ENCODE peak calls at places on chromosomes 13 and 19, in seven cellular contexts. One of them, this sample, is unnamed.

GRCh38 chr19:46838160-46838559 is 12.5 kb downstream of the AP2S1 start:
- DNase-seq in RWPE1: no peak
- DNase-seq in astrocyte: no peak
- DNase-seq in cardiac fibroblast: no peak
- DNase-seq in colonic mucosa: no peak
- DNase-seq in upper lobe of right lung: no peak
- DNase-seq in AG09319: no peak
- DNase-seq in this sample: no peak

GRCh38 chr13:36736119-36736726 is 62.4 kb downstream of the SERTM1 start:
- DNase-seq in RWPE1: peak
- DNase-seq in astrocyte: peak
- DNase-seq in cardiac fibroblast: peak
- DNase-seq in colonic mucosa: peak
- DNase-seq in upper lobe of right lung: no peak
- DNase-seq in AG09319: peak
- DNase-seq in this sample: no peak

GRCh38 chr13:100513987-100514670 is 74.5 kb downstream of the GGACT start:
- DNase-seq in RWPE1: no peak
- DNase-seq in astrocyte: no peak
- DNase-seq in cardiac fibroblast: peak
- DNase-seq in colonic mucosa: no peak
- DNase-seq in upper lobe of right lung: no peak
- DNase-seq in AG09319: no peak
- DNase-seq in this sample: no peak

GRCh38 chr13:37636701-37637100 is 38.1 kb upstream of the POSTN start:
- DNase-seq in RWPE1: no peak
- DNase-seq in astrocyte: no peak
- DNase-seq in cardiac fibroblast: no peak
- DNase-seq in colonic mucosa: no peak
- DNase-seq in upper lobe of right lung: no peak
- DNase-seq in AG09319: no peak
- DNase-seq in this sample: no peak

GRCh38 chr19:3893509-3894179 is 13.2 kb downstream of the ATCAY start:
- DNase-seq in RWPE1: no peak
- DNase-seq in astrocyte: no peak
- DNase-seq in cardiac fibroblast: no peak
- DNase-seq in colonic mucosa: no peak
- DNase-seq in upper lobe of right lung: no peak
- DNase-seq in AG09319: no peak
- DNase-seq in this sample: no peak

GRCh38 chr13:36543671-36544070 is 111.4 kb downstream of the CCNA1 start:
- DNase-seq in RWPE1: no peak
- DNase-seq in astrocyte: no peak
- DNase-seq in cardiac fibroblast: no peak
- DNase-seq in colonic mucosa: no peak
- DNase-seq in upper lobe of right lung: no peak
- DNase-seq in AG09319: no peak
- DNase-seq in this sample: no peak

GRCh38 chr19:11987405-11988231 is 22.8 kb downstream of the ZNF763 start:
- DNase-seq in RWPE1: peak
- DNase-seq in astrocyte: peak
- DNase-seq in cardiac fibroblast: peak
- DNase-seq in colonic mucosa: peak
- DNase-seq in upper lobe of right lung: peak
- DNase-seq in AG09319: peak
- DNase-seq in this sample: peak

GRCh38 chr13:101429733-101430132 is 13.4 kb upstream of the NALCN start:
- DNase-seq in RWPE1: no peak
- DNase-seq in astrocyte: no peak
- DNase-seq in cardiac fibroblast: no peak
- DNase-seq in colonic mucosa: no peak
- DNase-seq in upper lobe of right lung: no peak
- DNase-seq in AG09319: no peak
- DNase-seq in this sample: no peak

GRCh38 chr19:51086153-51086850 is 3.6 kb upstream of the KLK14 start:
- DNase-seq in RWPE1: no peak
- DNase-seq in astrocyte: no peak
- DNase-seq in cardiac fibroblast: no peak
- DNase-seq in colonic mucosa: no peak
- DNase-seq in upper lobe of right lung: peak
- DNase-seq in AG09319: no peak
- DNase-seq in this sample: no peak

GRCh38 chr19:33248553-33248953 is 22.9 kb upstream of the SLC7A10 start:
- DNase-seq in RWPE1: no peak
- DNase-seq in astrocyte: no peak
- DNase-seq in cardiac fibroblast: no peak
- DNase-seq in colonic mucosa: no peak
- DNase-seq in upper lobe of right lung: no peak
- DNase-seq in AG09319: no peak
- DNase-seq in this sample: no peak

GRCh38 chr13:93959796-93960533 is 519.5 kb downstream of the DCT start:
- DNase-seq in RWPE1: no peak
- DNase-seq in astrocyte: peak
- DNase-seq in cardiac fibroblast: peak
- DNase-seq in colonic mucosa: no peak
- DNase-seq in upper lobe of right lung: no peak
- DNase-seq in AG09319: no peak
- DNase-seq in this sample: no peak

GRCh38 chr13:53200498-53201453 is 172.2 kb downstream of the OLFM4 start:
- DNase-seq in RWPE1: peak
- DNase-seq in astrocyte: no peak
- DNase-seq in cardiac fibroblast: peak
- DNase-seq in colonic mucosa: peak
- DNase-seq in upper lobe of right lung: peak
- DNase-seq in AG09319: no peak
- DNase-seq in this sample: no peak

GRCh38 chr13:75687145-75687763 is 51.1 kb downstream of the LMO7 start:
- DNase-seq in RWPE1: no peak
- DNase-seq in astrocyte: no peak
- DNase-seq in cardiac fibroblast: peak
- DNase-seq in colonic mucosa: no peak
- DNase-seq in upper lobe of right lung: no peak
- DNase-seq in AG09319: no peak
- DNase-seq in this sample: no peak

GRCh38 chr13:67353891-67354459 is 123.8 kb upstream of the PCDH9 start:
- DNase-seq in RWPE1: no peak
- DNase-seq in astrocyte: peak
- DNase-seq in cardiac fibroblast: peak
- DNase-seq in colonic mucosa: no peak
- DNase-seq in upper lobe of right lung: no peak
- DNase-seq in AG09319: no peak
- DNase-seq in this sample: no peak

GRCh38 chr13:109370486-109370885 is 415.9 kb downstream of the IRS2 start:
- DNase-seq in RWPE1: no peak
- DNase-seq in astrocyte: no peak
- DNase-seq in cardiac fibroblast: no peak
- DNase-seq in colonic mucosa: no peak
- DNase-seq in upper lobe of right lung: no peak
- DNase-seq in AG09319: no peak
- DNase-seq in this sample: no peak

GRCh38 chr19:49415810-49416200 is 7.4 kb downstream of the PTH2 start:
- DNase-seq in RWPE1: no peak
- DNase-seq in astrocyte: no peak
- DNase-seq in cardiac fibroblast: no peak
- DNase-seq in colonic mucosa: no peak
- DNase-seq in upper lobe of right lung: no peak
- DNase-seq in AG09319: no peak
- DNase-seq in this sample: no peak

GRCh38 chr13:30480292-30480947 is 14.7 kb upstream of the HMGB1 start:
- DNase-seq in RWPE1: no peak
- DNase-seq in astrocyte: no peak
- DNase-seq in cardiac fibroblast: no peak
- DNase-seq in colonic mucosa: peak
- DNase-seq in upper lobe of right lung: no peak
- DNase-seq in AG09319: no peak
- DNase-seq in this sample: no peak

GRCh38 chr19:29478578-29479565 is 46.9 kb upstream of the VSTM2B start:
- DNase-seq in RWPE1: no peak
- DNase-seq in astrocyte: no peak
- DNase-seq in cardiac fibroblast: no peak
- DNase-seq in colonic mucosa: no peak
- DNase-seq in upper lobe of right lung: no peak
- DNase-seq in AG09319: no peak
- DNase-seq in this sample: no peak
- TF ChIP-seq CTCF in RWPE1: no peak
- TF ChIP-seq CTCF in astrocyte: no peak
- TF ChIP-seq CTCF in cardiac fibroblast: no peak
- TF ChIP-seq CTCF in colonic mucosa: no peak
- TF ChIP-seq CTCF in upper lobe of right lung: peak
- TF ChIP-seq CTCF in AG09319: peak
- TF ChIP-seq CTCF in this sample: no peak

GRCh38 chr13:96968027-96968426 is 26.2 kb downstream of the OXGR1 start:
- DNase-seq in RWPE1: no peak
- DNase-seq in astrocyte: no peak
- DNase-seq in cardiac fibroblast: no peak
- DNase-seq in colonic mucosa: no peak
- DNase-seq in upper lobe of right lung: no peak
- DNase-seq in AG09319: no peak
- DNase-seq in this sample: no peak

GRCh38 chr13:96960379-96960778 is 33.9 kb downstream of the OXGR1 start:
- DNase-seq in RWPE1: no peak
- DNase-seq in astrocyte: no peak
- DNase-seq in cardiac fibroblast: no peak
- DNase-seq in colonic mucosa: no peak
- DNase-seq in upper lobe of right lung: no peak
- DNase-seq in AG09319: no peak
- DNase-seq in this sample: no peak

GRCh38 chr13:96966415-96967102 is 27.7 kb downstream of the OXGR1 start:
- DNase-seq in RWPE1: no peak
- DNase-seq in astrocyte: no peak
- DNase-seq in cardiac fibroblast: no peak
- DNase-seq in colonic mucosa: no peak
- DNase-seq in upper lobe of right lung: no peak
- DNase-seq in AG09319: no peak
- DNase-seq in this sample: no peak

GRCh38 chr13:96967248-96967745 is 27.0 kb downstream of the OXGR1 start:
- DNase-seq in RWPE1: no peak
- DNase-seq in astrocyte: no peak
- DNase-seq in cardiac fibroblast: peak
- DNase-seq in colonic mucosa: no peak
- DNase-seq in upper lobe of right lung: no peak
- DNase-seq in AG09319: no peak
- DNase-seq in this sample: no peak

DNA sequence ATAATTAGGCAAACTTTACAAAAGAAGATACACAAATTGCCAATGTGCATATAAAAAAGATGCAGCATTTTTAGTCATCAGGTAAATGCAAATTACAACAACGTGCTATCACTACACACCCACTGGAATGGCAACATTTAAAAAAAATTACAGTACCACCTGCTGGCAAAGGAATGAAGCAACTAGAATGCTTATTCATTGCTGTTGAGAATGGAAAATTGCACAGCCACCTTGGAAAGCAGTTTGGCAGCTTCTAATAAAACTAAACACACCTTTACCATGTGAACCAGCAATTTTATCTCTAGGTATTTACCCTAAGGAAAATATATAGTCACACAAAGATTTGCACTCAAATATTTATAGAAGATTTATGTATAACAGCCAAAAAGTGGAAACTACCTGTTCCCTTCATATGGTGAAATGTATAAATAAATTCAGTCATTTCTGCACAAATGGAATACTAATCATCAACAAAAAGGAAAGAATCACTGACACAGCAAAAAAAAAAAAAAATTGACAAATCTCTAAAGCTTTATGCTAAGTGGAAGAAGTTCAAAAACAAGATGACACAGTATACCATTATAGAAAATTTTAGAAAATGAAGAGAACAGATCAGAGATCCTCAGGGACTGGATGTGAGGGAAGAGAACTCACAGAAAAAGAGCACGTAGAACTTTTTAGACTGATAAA is 30.3 kb downstream of the OXGR1 start:
- DNase-seq in RWPE1: no peak
- DNase-seq in astrocyte: no peak
- DNase-seq in cardiac fibroblast: peak
- DNase-seq in colonic mucosa: no peak
- DNase-seq in upper lobe of right lung: no peak
- DNase-seq in AG09319: no peak
- DNase-seq in this sample: no peak
- TF ChIP-seq CTCF in RWPE1: no peak
- TF ChIP-seq CTCF in astrocyte: no peak
- TF ChIP-seq CTCF in cardiac fibroblast: peak
- TF ChIP-seq CTCF in colonic mucosa: no peak
- TF ChIP-seq CTCF in upper lobe of right lung: no peak
- TF ChIP-seq CTCF in AG09319: no peak
- TF ChIP-seq CTCF in this sample: no peak

DNA sequence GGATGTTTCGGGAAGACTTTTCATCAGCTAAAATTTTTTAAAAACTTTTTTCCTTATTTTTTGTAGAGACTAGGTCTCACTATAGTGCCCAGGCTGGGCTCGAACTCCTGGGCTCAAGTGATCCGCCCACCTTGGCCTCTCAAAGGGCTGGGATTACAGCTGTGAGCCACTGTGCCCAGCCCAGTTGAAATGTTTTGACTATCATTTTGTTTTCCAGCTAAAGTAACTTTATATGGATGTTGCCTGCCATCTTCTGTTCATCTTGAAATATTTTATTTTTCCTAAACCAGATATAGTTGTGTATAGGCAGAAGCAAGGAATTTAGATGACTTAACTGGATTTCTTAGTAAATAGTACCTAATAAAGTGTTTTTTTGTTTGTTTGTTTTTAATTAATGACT is 7.0 kb downstream of the CAB39L start:
- DNase-seq in RWPE1: no peak
- DNase-seq in astrocyte: peak
- DNase-seq in cardiac fibroblast: peak
- DNase-seq in colonic mucosa: no peak
- DNase-seq in upper lobe of right lung: no peak
- DNase-seq in AG09319: peak
- DNase-seq in this sample: no peak
- TF ChIP-seq CTCF in RWPE1: no peak
- TF ChIP-seq CTCF in astrocyte: peak
- TF ChIP-seq CTCF in cardiac fibroblast: no peak
- TF ChIP-seq CTCF in colonic mucosa: no peak
- TF ChIP-seq CTCF in upper lobe of right lung: peak
- TF ChIP-seq CTCF in AG09319: peak
- TF ChIP-seq CTCF in this sample: no peak

GRCh38 chr19:39188960-39189359 is 7.8 kb upstream of the NCCRP1 start:
- DNase-seq in RWPE1: no peak
- DNase-seq in astrocyte: no peak
- DNase-seq in cardiac fibroblast: no peak
- DNase-seq in colonic mucosa: no peak
- DNase-seq in upper lobe of right lung: no peak
- DNase-seq in AG09319: no peak
- DNase-seq in this sample: no peak

GRCh38 chr19:39186391-39186790 is 10.4 kb upstream of the NCCRP1 start:
- DNase-seq in RWPE1: no peak
- DNase-seq in astrocyte: no peak
- DNase-seq in cardiac fibroblast: no peak
- DNase-seq in colonic mucosa: no peak
- DNase-seq in upper lobe of right lung: no peak
- DNase-seq in AG09319: no peak
- DNase-seq in this sample: no peak

GRCh38 chr19:39190768-39191167 is 6.0 kb upstream of the NCCRP1 start:
- DNase-seq in RWPE1: no peak
- DNase-seq in astrocyte: no peak
- DNase-seq in cardiac fibroblast: no peak
- DNase-seq in colonic mucosa: no peak
- DNase-seq in upper lobe of right lung: no peak
- DNase-seq in AG09319: no peak
- DNase-seq in this sample: no peak

GRCh38 chr19:39183100-39183499 is 13.7 kb upstream of the NCCRP1 start:
- DNase-seq in RWPE1: no peak
- DNase-seq in astrocyte: no peak
- DNase-seq in cardiac fibroblast: no peak
- DNase-seq in colonic mucosa: no peak
- DNase-seq in upper lobe of right lung: no peak
- DNase-seq in AG09319: no peak
- DNase-seq in this sample: no peak

GRCh38 chr19:39187552-39187943 is 9.2 kb upstream of the NCCRP1 start:
- DNase-seq in RWPE1: no peak
- DNase-seq in astrocyte: no peak
- DNase-seq in cardiac fibroblast: no peak
- DNase-seq in colonic mucosa: no peak
- DNase-seq in upper lobe of right lung: no peak
- DNase-seq in AG09319: no peak
- DNase-seq in this sample: no peak
- TF ChIP-seq CTCF in RWPE1: peak
- TF ChIP-seq CTCF in astrocyte: no peak
- TF ChIP-seq CTCF in cardiac fibroblast: no peak
- TF ChIP-seq CTCF in colonic mucosa: no peak
- TF ChIP-seq CTCF in upper lobe of right lung: no peak
- TF ChIP-seq CTCF in AG09319: no peak
- TF ChIP-seq CTCF in this sample: peak

This sample was measured in natural killer cell.